ENCODE peak calls at places on chromosomes 12 and 14, in four cellular contexts. S is tibial nerve, O is dorsolateral prefrontal cortex, Z is kidney. J is an unnamed sample.

GRCh38 chr12:48995061-48995879 is 3.9 kb downstream of the DDN start:
- DNase-seq in S (peak), O (peak), Z (peak), J (peak)

GRCh38 chr14:95196268-95196667 is 38.9 kb upstream of the DICER1 start:
- DNase-seq in S (no peak), O (no peak), Z (no peak), J (no peak)

GRCh38 chr12:109130755-109131521 is 14.6 kb downstream of the ACACB start:
- DNase-seq in S (no peak), Z (no peak), O (no peak), J (no peak)

GRCh38 chr12:132899033-132899432 is 11.6 kb upstream of the CHFR start:
- DNase-seq in S (no peak), Z (no peak), O (no peak), J (no peak)

GRCh38 chr12:1117371-1117770 is 126.3 kb downstream of the ERC1 start:
- DNase-seq in O (no peak), S (no peak), Z (no peak), J (no peak)

GRCh38 chr12:12686925-12687324 is 9.1 kb downstream of the GPR19 start:
- DNase-seq in Z (no peak), O (no peak), S (no peak), J (no peak)

GRCh38 chr12:100986595-100987547 is 192.3 kb downstream of the ANO4 start:
- DNase-seq in S (no peak), Z (no peak), O (no peak), J (no peak)

GRCh38 chr14:34824826-34825225 is 50.3 kb downstream of the BAZ1A start:
- DNase-seq in Z (no peak), O (no peak), S (no peak), J (no peak)

GRCh38 chr14:58280954-58281787 is 17.2 kb upstream of the ARID4A start:
- DNase-seq in S (peak), O (no peak), Z (no peak), J (no peak)

GRCh38 chr12:2057793-2058408 is 5.1 kb downstream of the CACNA1C start:
- DNase-seq in Z (no peak), O (no peak), S (no peak), J (no peak)

GRCh38 chr14:76081642-76082041 is 70.1 kb upstream of the GPATCH2L start:
- DNase-seq in S (no peak), O (no peak), Z (no peak), J (no peak)

GRCh38 chr12:132772551-132772950 is 10.9 kb upstream of the ANKLE2 start:
- DNase-seq in S (no peak), Z (peak), O (no peak), J (peak)

GRCh38 chr12:25592725-25593495 is 39.8 kb upstream of the LMNTD1 start:
- DNase-seq in Z (no peak), S (no peak), O (no peak), J (no peak)

GRCh38 chr12:101045486-101046474 is 164.3 kb downstream of the SLC5A8 start:
- DNase-seq in S (no peak), Z (no peak), O (no peak), J (no peak)

GRCh38 chr12:22254450-22254849 is 80.1 kb downstream of the ST8SIA1 start:
- DNase-seq in Z (no peak), S (no peak), O (no peak), J (no peak)

GRCh38 chr12:84910549-84911241 is 1.9 kb downstream of the SLC6A15 start:
- DNase-seq in S (no peak), O (peak), Z (peak), J (no peak)

GRCh38 chr14:101116486-101117130 is 213.1 kb upstream of the RTL1 start:
- DNase-seq in O (no peak), Z (peak), S (peak), J (no peak)

GRCh38 chr12:51428256-51428655 is 3.6 kb downstream of the SLC4A8 start:
- DNase-seq in Z (no peak), O (no peak), S (no peak), J (no peak)

GRCh38 chr12:53981652-53982565 is 3.0 kb upstream of the HOXC10 start:
- DNase-seq in S (no peak), Z (no peak), O (no peak), J (no peak)

GRCh38 chr12:13816394-13816793 is 165.0 kb downstream of the GRIN2B start:
- DNase-seq in S (no peak), O (no peak), Z (no peak), J (no peak)

GRCh38 chr14:100691395-100692025 is 35.2 kb upstream of the DLK1 start:
- DNase-seq in Z (no peak), O (no peak), S (no peak), J (no peak)

GRCh38 chr14:80269338-80269935 is 58.1 kb upstream of the DIO2 start:
- DNase-seq in S (no peak), Z (no peak), O (no peak), J (no peak)

GRCh38 chr14:63893701-63894458 is 41.1 kb downstream of the SYNE2 start:
- DNase-seq in O (no peak), Z (peak), S (peak), J (no peak)

GRCh38 chr12:30138483-30138882 is 354.7 kb upstream of the TMTC1 start:
- DNase-seq in Z (no peak), O (no peak), S (no peak), J (no peak)

GRCh38 chr12:2902287-2902880 is 11.7 kb downstream of the TULP3 start:
- DNase-seq in O (no peak), S (peak), Z (no peak), J (no peak)

GRCh38 chr12:69007166-69007857 is 74.3 kb upstream of the CPM start:
- DNase-seq in S (no peak), O (no peak), Z (no peak), J (no peak)

GRCh38 chr14:65359503-65359902 is 53.0 kb upstream of the FUT8 start:
- DNase-seq in O (no peak), S (no peak), Z (no peak), J (no peak)

DNA sequence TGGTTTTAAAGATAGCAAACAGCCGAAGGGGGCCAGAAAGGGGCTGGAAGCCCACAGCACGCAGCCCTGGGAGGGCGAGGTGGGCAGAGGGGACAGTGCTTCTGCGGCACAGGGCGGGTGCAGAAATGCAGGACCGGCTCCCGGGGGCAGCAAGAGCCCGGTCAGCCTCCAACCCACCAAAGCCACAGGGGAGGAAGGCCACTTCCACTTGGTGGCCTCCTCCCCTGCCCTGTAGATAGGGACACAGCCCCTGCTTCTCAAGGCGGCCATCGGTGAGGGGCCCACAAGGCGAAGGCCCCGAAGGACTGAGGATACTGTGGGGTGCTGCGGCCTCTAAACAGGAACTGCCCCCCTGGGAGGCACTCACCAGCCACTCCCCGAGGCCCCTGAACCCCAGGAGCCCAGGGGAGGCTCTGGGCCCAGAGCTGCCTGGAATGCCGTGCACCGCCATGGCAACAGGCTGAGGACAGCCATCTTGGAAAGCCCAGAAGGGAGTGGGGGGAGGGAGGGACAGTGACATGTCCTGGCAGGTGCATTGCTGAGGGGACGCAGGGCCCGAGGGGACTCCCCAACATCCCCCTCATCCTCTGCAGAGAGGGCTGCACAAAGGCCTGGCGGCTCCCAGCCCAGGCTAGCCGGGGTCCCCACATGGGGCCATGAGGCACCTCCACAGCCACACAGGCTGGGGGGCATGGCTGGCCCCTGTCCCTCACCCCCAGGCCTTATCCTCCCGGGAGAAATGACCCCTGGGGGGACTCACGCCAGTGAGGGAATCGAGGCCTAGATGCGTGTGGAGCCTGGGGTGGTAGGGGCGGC is 114.6 kb downstream of the NCOR2 start:
- DNase-seq in Z (peak), S (no peak), O (no peak), J (peak)
- H3K4me3 ChIP-seq in Z (no peak), S (no peak), O (peak), J (no peak)

DNA sequence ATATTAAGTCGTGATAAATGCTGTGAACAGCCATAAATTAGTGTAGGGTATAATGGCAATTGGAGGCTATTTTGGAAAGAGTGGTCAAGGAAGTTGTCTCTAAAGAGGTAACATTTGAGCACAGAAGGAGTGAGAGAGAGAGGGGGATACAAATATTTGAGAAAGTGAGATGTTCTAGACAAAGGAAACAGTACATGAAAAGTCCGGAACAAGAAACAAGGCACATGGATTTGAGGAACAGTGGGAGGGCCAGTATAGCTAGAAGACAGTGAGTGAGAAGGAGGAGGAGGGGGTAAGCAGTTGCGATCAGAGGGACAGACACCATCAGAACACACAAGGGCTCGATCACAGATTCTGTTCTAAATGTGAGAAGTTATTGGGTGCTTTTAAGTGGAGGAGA is 20.1 kb upstream of the RNASE12 start:
- DNase-seq in S (no peak), Z (no peak), O (no peak), J (no peak)
- H3K4me3 ChIP-seq in S (no peak), Z (no peak), O (peak), J (no peak)

DNA sequence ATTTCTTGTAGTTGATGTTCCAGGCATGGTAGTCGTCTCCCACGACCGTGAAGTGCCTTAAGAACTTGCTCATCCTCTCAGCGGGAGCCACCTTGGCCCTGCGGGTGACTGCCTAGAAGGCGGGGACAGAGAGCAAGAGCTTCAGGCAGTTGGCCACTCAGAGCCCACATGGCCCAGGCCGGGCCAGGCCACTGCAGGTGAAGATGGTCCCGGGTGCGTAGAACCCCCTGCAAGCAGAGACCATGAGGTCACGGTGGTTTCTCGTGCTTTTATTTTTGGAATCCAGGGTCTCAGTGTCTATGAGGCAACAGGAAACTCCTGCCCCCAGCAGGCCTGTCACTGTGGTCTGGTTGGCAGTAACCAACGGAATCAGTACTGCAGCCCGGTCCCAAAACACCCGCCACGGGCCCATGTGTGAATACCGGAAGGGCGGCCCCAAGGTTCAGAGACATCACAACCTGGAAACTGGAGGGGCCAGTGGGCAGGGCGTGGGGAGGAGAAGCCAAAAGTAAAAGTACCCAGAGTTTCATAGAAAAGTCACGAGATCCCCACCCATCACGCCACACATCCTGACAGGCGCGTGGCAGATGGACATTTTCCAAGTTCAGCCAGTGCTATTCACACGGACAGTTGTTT is 27.5 kb downstream of the HVCN1 start:
- DNase-seq in O (no peak), S (peak), Z (peak), J (peak)
- H3K4me3 ChIP-seq in O (peak), S (no peak), Z (no peak), J (no peak)

GRCh38 chr12:32002848-32003493 is 43.8 kb downstream of the RESF1 start:
- DNase-seq in Z (no peak), O (no peak), S (no peak), J (no peak)
- H3K4me3 ChIP-seq in Z (no peak), O (no peak), S (no peak), J (no peak)

DNA sequence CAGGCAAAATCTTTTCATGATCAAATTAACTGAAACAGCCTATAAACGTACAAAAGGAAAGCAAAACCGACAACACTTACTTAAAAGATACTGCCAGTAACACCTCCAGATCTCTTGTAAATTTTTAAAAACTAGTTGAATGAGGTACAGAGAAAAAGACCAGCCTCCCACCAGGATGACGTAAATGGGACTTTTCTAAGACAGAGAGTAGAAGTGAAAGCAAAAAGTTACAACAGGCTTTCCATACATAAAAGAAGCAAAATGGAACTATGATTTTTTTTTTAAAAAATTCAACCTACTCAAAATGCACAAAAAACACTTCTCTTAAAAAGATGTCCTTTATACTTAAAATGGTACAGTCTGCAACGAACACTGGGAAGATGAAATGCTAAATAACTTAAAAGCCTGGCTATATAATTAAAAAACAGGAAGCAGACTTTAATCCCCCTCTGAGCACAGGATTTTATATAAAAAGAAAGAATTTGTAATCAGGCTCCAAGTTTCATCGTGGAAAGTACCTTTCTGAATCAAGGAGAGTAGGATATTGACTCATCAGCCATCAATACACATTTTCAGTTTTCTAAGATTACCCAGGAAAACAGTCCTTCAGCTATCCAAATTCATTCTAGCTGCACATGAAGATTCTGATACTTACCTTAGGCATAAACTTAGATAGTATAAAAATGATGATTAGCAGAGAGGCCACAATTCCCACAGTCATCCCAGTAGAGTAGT is 14.2 kb upstream of the MYO1A start:
- DNase-seq in O (no peak), Z (no peak), S (no peak), J (no peak)
- H3K4me3 ChIP-seq in O (no peak), Z (no peak), S (no peak), J (no peak)

GRCh38 chr12:77401062-77401461 is 335.7 kb upstream of the E2F7 start:
- DNase-seq in Z (no peak), S (no peak), O (no peak), J (no peak)

GRCh38 chr12:77406131-77406905 is 340.9 kb upstream of the E2F7 start:
- DNase-seq in S (no peak), Z (no peak), O (no peak), J (no peak)

GRCh38 chr12:77401480-77402105 is 336.2 kb upstream of the E2F7 start:
- DNase-seq in S (no peak), O (no peak), Z (no peak), J (no peak)

GRCh38 chr12:77407951-77408350 is 342.6 kb upstream of the E2F7 start:
- DNase-seq in Z (no peak), S (no peak), O (no peak), J (no peak)

DNA sequence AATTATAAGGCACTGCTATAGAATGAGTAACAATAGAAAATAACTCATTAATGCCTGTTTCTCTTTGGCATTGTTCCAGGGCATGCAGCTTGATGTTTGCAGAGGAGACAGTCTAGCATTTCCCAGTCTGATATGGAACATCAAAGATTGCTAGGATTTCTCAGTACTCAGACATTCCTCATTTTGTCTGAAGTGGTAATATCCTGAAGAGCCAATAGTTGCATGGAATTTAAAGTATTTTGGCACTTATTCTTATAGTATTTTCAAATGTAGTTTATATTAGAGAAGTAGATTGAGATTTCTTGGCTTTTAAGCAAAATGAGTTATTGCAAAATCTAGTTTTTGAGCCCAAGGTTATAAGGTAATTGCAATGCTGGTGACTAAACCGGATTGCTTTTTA is 337.4 kb upstream of the E2F7 start:
- DNase-seq in Z (no peak), S (no peak), O (no peak), J (no peak)
- H3K4me3 ChIP-seq in Z (no peak), S (no peak), O (no peak), J (no peak)

DNA sequence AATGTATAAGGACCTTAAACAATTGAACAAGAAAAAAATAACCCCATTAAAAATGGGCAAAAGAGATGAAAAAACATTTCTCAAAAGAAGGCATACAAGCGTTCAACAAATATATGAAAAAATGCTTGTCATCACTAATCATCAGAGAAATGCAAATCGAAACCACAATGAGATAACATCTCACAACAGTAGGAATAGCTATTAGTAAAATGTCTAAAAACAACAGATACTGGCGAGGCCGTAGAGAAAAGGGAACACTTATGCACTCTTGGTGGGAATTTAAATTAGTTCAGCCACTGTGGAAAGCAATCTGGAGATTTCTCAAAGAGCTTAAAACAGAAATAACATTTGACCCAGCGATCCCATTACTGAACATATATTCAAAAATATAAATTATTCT is 769.8 kb upstream of the MGAT4C start:
- DNase-seq in Z (no peak), O (no peak), S (no peak), J (no peak)
- H3K4me3 ChIP-seq in Z (no peak), O (no peak), S (no peak), J (no peak)

GRCh38 chr12:56274299-56274698 is 7.6 kb downstream of the COQ10A start:
- DNase-seq in O (no peak), S (no peak), Z (no peak), J (no peak)

GRCh38 chr12:56267443-56268071 is 815 bp downstream of the COQ10A start:
- DNase-seq in S (no peak), Z (peak), O (no peak), J (no peak)

GRCh38 chr12:56266634-56267442 is at the start of gene COQ10A:
- DNase-seq in S (peak), O (peak), Z (peak), J (peak)

DNA sequence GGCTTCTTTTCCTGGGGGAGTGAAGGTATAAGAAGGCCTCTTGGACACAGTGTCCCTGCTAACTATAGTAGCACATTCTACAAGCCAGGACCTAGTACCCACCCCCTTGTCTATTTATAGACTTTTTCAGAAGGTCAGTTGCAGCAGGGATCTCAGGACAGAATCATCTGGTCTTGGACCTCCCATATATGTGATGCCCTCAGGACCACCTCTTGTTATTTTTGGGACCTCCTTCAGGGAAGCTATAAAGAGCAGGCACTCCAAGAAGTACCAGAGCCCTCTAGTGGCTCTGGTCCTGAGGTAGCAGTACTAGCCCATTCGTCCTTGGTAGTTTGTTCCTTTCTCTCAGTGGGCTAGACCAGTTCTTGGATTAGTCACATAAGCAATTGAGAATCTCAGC is 4.3 kb downstream of the COQ10A start:
- DNase-seq in S (no peak), O (no peak), Z (no peak), J (no peak)
- H3K4me3 ChIP-seq in S (no peak), O (no peak), Z (no peak), J (no peak)